ENCODE peak calls at places on chromosomes 13 and 19, in five cellular contexts. F is ovary, B is spleen, R is upper lobe of right lung, I is transverse colon. Y is an unnamed sample.

GRCh38 chr13:110746443-110746842 is 32.9 kb downstream of the ING1 start:
- DNase-seq in F (no peak), B (no peak), R (no peak), I (no peak), Y (no peak)

GRCh38 chr13:114161644-114162532 is 17.2 kb upstream of the CFAP97D2 start:
- DNase-seq in F (peak), B (peak), R (peak), I (peak), Y (no peak)

GRCh38 chr13:51524846-51525566 is 59.3 kb upstream of the WDFY2 start:
- DNase-seq in F (no peak), B (no peak), R (no peak), I (no peak), Y (no peak)

GRCh38 chr19:35675589-35676140 is 9.3 kb downstream of the UPK1A start:
- DNase-seq in F (no peak), B (no peak), R (no peak), I (no peak), Y (no peak)

GRCh38 chr13:48530833-48531232 is 2.0 kb downstream of the RCBTB2 start:
- DNase-seq in F (no peak), B (no peak), R (no peak), I (no peak), Y (no peak)

GRCh38 chr19:49556412-49557398 is 23.7 kb downstream of the NOSIP start:
- DNase-seq in F (no peak), B (no peak), R (no peak), I (no peak), Y (no peak)

GRCh38 chr13:90533866-90534265 is 813.6 kb upstream of the MIR17HG start:
- DNase-seq in F (no peak), B (no peak), R (no peak), I (no peak), Y (no peak)

GRCh38 chr19:10699650-10700335 is 1.4 kb upstream of the QTRT1 start:
- DNase-seq in F (no peak), B (no peak), R (no peak), I (peak), Y (no peak)

GRCh38 chr19:54523403-54523802 is 20.8 kb downstream of the LAIR2 start:
- DNase-seq in F (no peak), B (no peak), R (no peak), I (no peak), Y (no peak)

GRCh38 chr13:44932171-44932849 is 57.0 kb downstream of the NUFIP1 start:
- DNase-seq in F (no peak), B (no peak), R (no peak), I (no peak), Y (no peak)

GRCh38 chr19:19485161-19485997 is 30.0 kb downstream of the TSSK6 start:
- DNase-seq in F (no peak), B (peak), R (no peak), I (no peak), Y (no peak)

GRCh38 chr19:10163557-10163956 is 31.2 kb downstream of the DNMT1 start:
- DNase-seq in F (no peak), B (no peak), R (no peak), I (no peak), Y (no peak)

GRCh38 chr19:16969127-16969526 is 57.5 kb downstream of the CPAMD8 start:
- DNase-seq in F (no peak), B (no peak), R (peak), I (no peak), Y (peak)

GRCh38 chr13:67186985-67187569 is 43.1 kb downstream of the PCDH9 start:
- DNase-seq in F (no peak), B (no peak), R (no peak), I (no peak), Y (no peak)

GRCh38 chr13:26946675-26947342 is 186.2 kb upstream of the GPR12 start:
- DNase-seq in F (no peak), B (no peak), R (no peak), I (no peak), Y (no peak)

GRCh38 chr13:110618167-110618566 is 2.8 kb downstream of the NAXD start:
- DNase-seq in F (no peak), B (no peak), R (no peak), I (no peak), Y (no peak)

GRCh38 chr13:73938375-73939070 is 195.7 kb downstream of the KLF12 start:
- DNase-seq in F (no peak), B (no peak), R (no peak), I (no peak), Y (peak)

GRCh38 chr19:33628921-33629825 is 7.4 kb downstream of the CHST8 start:
- DNase-seq in F (no peak), B (no peak), R (no peak), I (no peak), Y (no peak)

GRCh38 chr19:48424694-48425219 is 21.0 kb upstream of the GRWD1 start:
- DNase-seq in F (no peak), B (no peak), R (no peak), I (no peak), Y (no peak)

GRCh38 chr13:39682788-39683187 is 27.3 kb downstream of the COG6 start:
- DNase-seq in F (no peak), B (no peak), R (no peak), I (no peak), Y (no peak)

GRCh38 chr13:39682310-39682709 is 26.8 kb downstream of the COG6 start:
- DNase-seq in F (no peak), B (no peak), R (no peak), I (no peak), Y (no peak)

GRCh38 chr13:39685652-39686051 is 30.2 kb downstream of the COG6 start:
- DNase-seq in F (no peak), B (no peak), R (no peak), I (no peak), Y (no peak)

GRCh38 chr13:39688278-39688677 is 32.8 kb downstream of the COG6 start:
- DNase-seq in F (no peak), B (no peak), R (no peak), I (no peak), Y (no peak)

DNA sequence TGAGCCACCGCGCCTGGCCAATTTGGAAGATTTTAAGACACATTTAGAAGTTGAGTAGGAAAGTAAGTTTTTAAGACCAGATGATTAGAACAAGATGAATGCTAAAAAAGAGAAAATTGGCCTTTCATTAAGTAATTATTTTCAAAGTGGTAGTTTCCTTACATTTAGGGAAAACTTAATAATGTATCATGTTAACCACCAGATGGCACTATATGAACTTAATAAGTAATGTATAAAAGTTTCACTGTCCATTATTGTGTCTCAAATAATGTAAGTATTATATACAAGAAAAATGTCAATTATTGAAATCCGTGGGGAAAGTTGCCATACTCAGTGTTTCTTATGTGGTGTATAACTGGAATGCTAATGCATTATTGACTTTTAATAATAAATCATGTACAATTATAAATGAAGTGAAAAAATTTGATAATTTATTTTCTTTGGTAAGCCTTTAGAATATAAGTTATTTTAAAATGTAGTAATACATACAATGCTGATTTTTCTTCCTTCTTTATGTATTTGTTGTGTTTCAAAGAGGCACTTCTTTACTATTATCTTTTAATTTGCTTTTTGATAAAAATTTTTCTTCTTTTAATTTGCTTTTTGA is 29.2 kb downstream of the COG6 start:
- DNase-seq in F (no peak), B (no peak), R (no peak), I (no peak), Y (no peak)
- H3K27ac ChIP-seq in F (no peak), B (no peak), R (no peak), I (no peak), Y (no peak)

GRCh38 chr19:1273263-1274041 is 1.9 kb upstream of the FAM174C start:
- DNase-seq in F (no peak), B (peak), R (no peak), I (no peak), Y (no peak)

GRCh38 chr19:1270854-1271527 is 1.9 kb downstream of the CIRBP start:
- DNase-seq in F (peak), B (peak), R (no peak), I (no peak), Y (no peak)

GRCh38 chr19:1272423-1273262 is 2.7 kb upstream of the FAM174C start:
- DNase-seq in F (no peak), B (no peak), R (no peak), I (no peak), Y (no peak)

GRCh38 chr19:1270168-1270853 is 1.2 kb downstream of the CIRBP start:
- DNase-seq in F (no peak), B (peak), R (no peak), I (no peak), Y (no peak)

GRCh38 chr19:1271528-1272422 is 2.6 kb downstream of the CIRBP start:
- DNase-seq in F (peak), B (peak), R (no peak), I (no peak), Y (no peak)
- H3K27ac ChIP-seq in F (no peak), B (peak), R (peak), I (peak), Y (peak)

GRCh38 chr19:29678484-29679106 is 13.3 kb downstream of the PLEKHF1 start:
- DNase-seq in F (peak), B (peak), R (peak), I (peak), Y (no peak)

GRCh38 chr19:29675120-29675649 is 9.9 kb downstream of the PLEKHF1 start:
- DNase-seq in F (no peak), B (peak), R (peak), I (no peak), Y (no peak)

GRCh38 chr19:29675650-29676186 is 10.5 kb downstream of the PLEKHF1 start:
- DNase-seq in F (no peak), B (peak), R (peak), I (no peak), Y (no peak)

GRCh38 chr19:29677001-29677781 is 11.9 kb downstream of the PLEKHF1 start:
- DNase-seq in F (no peak), B (peak), R (no peak), I (no peak), Y (no peak)

DNA sequence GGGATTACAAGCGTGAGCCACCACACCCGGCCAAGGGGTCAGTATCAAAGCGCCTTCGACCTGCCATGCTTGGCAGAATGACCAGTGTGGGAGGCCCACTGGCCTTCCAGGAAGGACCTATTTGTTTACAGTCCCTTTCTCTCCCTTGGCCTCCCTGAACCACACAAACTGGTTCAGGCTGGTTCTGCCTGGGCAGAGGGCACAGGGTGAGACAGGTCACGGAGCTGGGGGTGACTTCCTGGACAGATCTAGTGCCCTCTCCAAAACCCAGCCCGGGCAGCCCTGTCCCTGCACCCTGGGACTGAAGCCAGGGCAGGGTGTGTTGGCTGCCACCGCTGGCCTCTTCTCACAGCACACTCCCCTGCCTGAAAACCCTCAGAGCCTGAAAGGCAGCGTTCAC is 11.3 kb downstream of the PLEKHF1 start:
- DNase-seq in F (no peak), B (peak), R (peak), I (no peak), Y (no peak)
- H3K27ac ChIP-seq in F (no peak), B (no peak), R (peak), I (no peak), Y (no peak)

DNA sequence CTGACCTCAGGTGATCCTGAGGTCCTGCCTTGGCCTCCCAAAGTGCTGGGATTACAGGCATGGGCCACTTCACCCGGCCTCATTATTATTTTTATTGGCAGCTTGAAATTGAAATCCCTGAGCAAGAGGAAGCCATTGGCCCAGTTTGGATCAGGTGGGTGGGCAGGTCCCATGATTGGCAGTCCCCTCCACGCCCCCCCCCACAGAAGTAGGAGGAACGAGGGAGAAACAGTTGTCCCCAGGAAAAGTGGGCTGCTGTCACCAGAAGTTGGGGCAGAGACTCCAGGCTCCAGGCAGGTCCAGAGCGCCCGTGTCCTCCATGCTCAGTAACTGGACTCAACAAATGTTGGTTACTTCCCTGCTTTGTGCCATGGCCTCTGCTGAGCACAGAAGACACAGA is 70.4 kb downstream of the SIPA1L3 start:
- DNase-seq in F (no peak), B (peak), R (peak), I (no peak), Y (no peak)
- H3K27ac ChIP-seq in F (no peak), B (no peak), R (peak), I (no peak), Y (peak)

GRCh38 chr13:99969368-99969933 is 2.1 kb downstream of the ZIC5 start:
- DNase-seq in F (no peak), B (no peak), R (no peak), I (no peak), Y (no peak)
- H3K27ac ChIP-seq in F (no peak), B (no peak), R (no peak), I (no peak), Y (no peak)

GRCh38 chr13:42102961-42103688 is 54.7 kb downstream of the DGKH start:
- DNase-seq in F (no peak), B (no peak), R (no peak), I (no peak), Y (no peak)
- H3K27ac ChIP-seq in F (no peak), B (no peak), R (no peak), I (no peak), Y (no peak)

DNA sequence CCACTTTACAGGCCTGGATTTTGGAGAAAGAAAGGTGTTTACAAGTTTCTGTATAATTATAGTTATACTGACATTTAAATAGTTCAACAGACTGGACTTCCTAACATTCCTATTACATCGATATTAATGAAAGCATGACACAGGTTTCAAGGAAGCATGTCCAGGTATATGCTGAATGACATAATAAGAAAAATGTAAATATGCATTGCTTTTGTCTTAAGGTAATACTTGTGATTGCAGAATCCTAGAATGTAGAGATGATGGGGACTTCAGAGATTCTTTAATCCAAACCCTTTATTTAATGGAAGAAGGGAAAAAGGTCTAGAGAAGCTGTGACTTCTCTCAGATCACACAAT is 5.0 kb downstream of the STARD13 start:
- DNase-seq in F (no peak), B (no peak), R (no peak), I (no peak), Y (no peak)
- H3K27ac ChIP-seq in F (no peak), B (no peak), R (peak), I (peak), Y (peak)

GRCh38 chr19:3344608-3345598 is 21.5 kb upstream of the NFIC start:
- DNase-seq in F (no peak), B (no peak), R (no peak), I (no peak), Y (no peak)
- H3K27ac ChIP-seq in F (peak), B (no peak), R (peak), I (peak), Y (no peak)

DNA sequence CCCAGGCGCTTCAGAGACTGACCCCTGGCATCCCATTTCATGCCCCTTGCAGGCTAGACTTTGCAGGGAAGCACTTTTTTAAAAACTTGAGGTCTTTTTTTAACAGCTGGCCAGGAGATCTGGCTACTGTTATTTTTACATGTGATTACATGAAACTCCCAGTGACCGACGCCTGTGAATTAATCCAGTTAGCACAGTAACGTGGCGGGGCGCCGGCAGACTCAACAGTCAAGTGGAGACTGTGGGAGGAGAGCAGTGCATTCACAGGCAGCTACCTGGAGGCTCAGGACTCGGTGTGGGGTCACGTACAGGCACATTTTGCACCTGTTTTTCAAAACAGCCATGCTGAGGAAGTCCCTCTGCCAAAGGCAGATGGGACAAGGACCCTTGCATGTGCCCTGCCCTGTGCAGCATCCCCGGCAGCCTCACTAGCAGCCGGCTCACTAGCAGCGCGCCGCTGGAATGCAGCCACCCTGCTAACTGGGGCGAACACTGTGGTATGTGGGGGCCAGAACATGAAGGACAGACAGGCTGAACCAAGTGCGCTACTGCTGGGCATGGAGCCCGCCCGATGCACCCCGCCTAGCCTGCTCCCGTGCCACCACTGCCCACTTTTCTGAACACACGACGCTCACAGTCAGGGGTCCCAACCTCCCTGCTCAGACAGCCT is 18.7 kb downstream of the CAPS start:
- DNase-seq in F (no peak), B (no peak), R (no peak), I (no peak), Y (no peak)
- H3K27ac ChIP-seq in F (no peak), B (no peak), R (no peak), I (peak), Y (no peak)

Y was measured in epithelial cell of prostate.